ENCODE peak calls at places on chromosome 10, in six cellular contexts. F is Panc1, K is brain microvascular endothelial cell, E is HFF-Myc, Q is AG04450, H is endothelial cell of umbilical vein. I is an unnamed sample.

GRCh38 chr10:131113892-131114291 is 197.6 kb downstream of the TCERG1L start:
- DNase-seq in Q (no peak), H (no peak), K (no peak), E (no peak), F (no peak), I (no peak)

GRCh38 chr10:88657901-88658300 is 6.3 kb upstream of the LIPF start:
- DNase-seq in Q (no peak), H (no peak), F (no peak), E (no peak), K (peak), I (no peak)

GRCh38 chr10:121930729-121931085 is 2.9 kb upstream of the ATE1 start:
- DNase-seq in F (no peak), Q (no peak), H (no peak), E (no peak), K (no peak), I (no peak)

GRCh38 chr10:98833550-98833949 is 386.8 kb upstream of the HPS1 start:
- DNase-seq in H (no peak), K (no peak), F (no peak), E (no peak), Q (no peak), I (no peak)

GRCh38 chr10:29590598-29591415 is 44.0 kb downstream of the SVIL start:
- DNase-seq in K (peak), E (peak), Q (peak), F (peak), H (no peak), I (peak)

GRCh38 chr10:42936580-42936979 is 140.3 kb upstream of the RET start:
- DNase-seq in H (no peak), E (no peak), Q (no peak), K (no peak), F (no peak), I (no peak)

GRCh38 chr10:108684431-108684830 is 1238.9 kb downstream of the XPNPEP1 start:
- DNase-seq in E (no peak), H (no peak), K (no peak), F (no peak), Q (no peak), I (no peak)

GRCh38 chr10:130932326-130933007 is 379.1 kb downstream of the TCERG1L start:
- DNase-seq in Q (no peak), F (no peak), H (no peak), E (no peak), K (no peak), I (no peak)

GRCh38 chr10:70494536-70494935 is 16.0 kb downstream of the PALD1 start:
- DNase-seq in F (no peak), Q (no peak), K (no peak), E (no peak), H (no peak), I (no peak)

GRCh38 chr10:29239569-29240472 is 49.0 kb upstream of the LYZL1 start:
- DNase-seq in F (peak), K (peak), Q (no peak), E (no peak), H (peak), I (no peak)

GRCh38 chr10:133260895-133261725 is 15.6 kb downstream of the ADAM8 start:
- DNase-seq in Q (no peak), K (no peak), F (no peak), H (no peak), E (no peak), I (no peak)

GRCh38 chr10:24974978-24975377 is 22.6 kb upstream of the PRTFDC1 start:
- DNase-seq in E (no peak), F (no peak), H (no peak), Q (no peak), K (peak), I (peak)

GRCh38 chr10:79472449-79472848 is 27.0 kb upstream of the ZCCHC24 start:
- DNase-seq in Q (no peak), E (no peak), K (no peak), H (no peak), F (no peak), I (no peak)

GRCh38 chr10:118374404-118374803 is 32.3 kb upstream of the FAM204A start:
- DNase-seq in K (peak), E (no peak), H (no peak), F (no peak), Q (no peak), I (no peak)

GRCh38 chr10:75865413-75865812 is 434.0 kb downstream of the LRMDA start:
- DNase-seq in Q (no peak), E (no peak), K (no peak), F (no peak), H (peak), I (no peak)

GRCh38 chr10:70480254-70480861 is 1.8 kb downstream of the PALD1 start:
- DNase-seq in K (no peak), Q (no peak), F (no peak), E (no peak), H (no peak), I (no peak)

GRCh38 chr10:132366006-132366405 is 31.0 kb upstream of the PWWP2B start:
- DNase-seq in K (no peak), E (no peak), F (no peak), Q (no peak), H (no peak), I (no peak)

GRCh38 chr10:60246382-60246781 is 143.3 kb downstream of the ANK3 start:
- DNase-seq in Q (no peak), K (no peak), H (no peak), F (no peak), E (no peak), I (no peak)

GRCh38 chr10:66565999-66566398 is 359.8 kb upstream of the LRRTM3 start:
- DNase-seq in F (no peak), Q (no peak), E (no peak), H (no peak), K (no peak), I (no peak)

GRCh38 chr10:62076872-62077271 is 175.4 kb downstream of the ARID5B start:
- DNase-seq in E (no peak), F (peak), H (no peak), Q (no peak), K (peak), I (peak)

GRCh38 chr10:91820144-91820543 is 21.9 kb downstream of the TNKS2 start:
- DNase-seq in F (no peak), K (peak), H (no peak), E (no peak), Q (no peak), I (no peak)

GRCh38 chr10:29104661-29105369 is 184.1 kb upstream of the LYZL1 start:
- DNase-seq in H (no peak), Q (no peak), K (peak), F (no peak), E (no peak), I (no peak)

GRCh38 chr10:126592901-126593300 is 77.6 kb downstream of the C10orf90 start:
- DNase-seq in K (no peak), Q (no peak), F (no peak), H (no peak), E (no peak), I (no peak)

GRCh38 chr10:99456207-99456606 is 25.8 kb upstream of the GOT1 start:
- DNase-seq in F (no peak), H (no peak), E (no peak), Q (no peak), K (no peak), I (no peak)

GRCh38 chr10:66180651-66181318 is 745.1 kb upstream of the LRRTM3 start:
- DNase-seq in K (peak), Q (peak), H (peak), E (peak), F (peak), I (peak)

GRCh38 chr10:72852428-72852827 is 41.1 kb upstream of the OIT3 start:
- DNase-seq in K (no peak), H (no peak), Q (no peak), F (no peak), E (no peak), I (no peak)

GRCh38 chr10:133438711-133439273 is 14.4 kb upstream of the SPRN start:
- DNase-seq in E (no peak), H (peak), Q (no peak), F (peak), K (peak), I (no peak)

GRCh38 chr10:113457408-113457807 is 95.4 kb upstream of the HABP2 start:
- DNase-seq in H (no peak), K (no peak), Q (no peak), E (no peak), F (no peak), I (no peak)

GRCh38 chr10:58209669-58210068 is 58.0 kb downstream of the IPMK start:
- DNase-seq in F (no peak), E (no peak), H (no peak), K (peak), Q (no peak), I (no peak)

GRCh38 chr10:10869592-10869991 is 148.1 kb upstream of the CELF2 start:
- DNase-seq in Q (no peak), F (no peak), H (peak), K (peak), E (no peak), I (no peak)

GRCh38 chr10:76454539-76455137 is 1023.2 kb downstream of the LRMDA start:
- DNase-seq in K (no peak), F (no peak), E (no peak), H (no peak), Q (no peak), I (no peak)

GRCh38 chr10:89147256-89147655 is 59.9 kb downstream of the CH25H start:
- DNase-seq in K (peak), F (no peak), H (no peak), Q (peak), E (no peak), I (peak)

GRCh38 chr10:34941471-34942357 is 126.6 kb upstream of the PARD3 start:
- DNase-seq in Q (no peak), F (no peak), K (peak), H (no peak), E (no peak), I (no peak)

GRCh38 chr10:33967721-33968120 is 633.3 kb upstream of the NRP1 start:
- DNase-seq in K (no peak), F (no peak), E (no peak), H (no peak), Q (no peak), I (no peak)

GRCh38 chr10:89693176-89693575 is 8.2 kb upstream of the KIF20B start:
- DNase-seq in F (no peak), K (no peak), H (no peak), Q (no peak), E (no peak), I (no peak)

GRCh38 chr10:102230264-102230860 is 4.3 kb downstream of the ELOVL3 start:
- DNase-seq in K (peak), F (no peak), Q (no peak), E (peak), H (peak), I (no peak)

GRCh38 chr10:43076876-43077420 is at the start of gene RET:
- DNase-seq in H (no peak), E (no peak), K (no peak), Q (no peak), F (no peak), I (no peak)

DNA sequence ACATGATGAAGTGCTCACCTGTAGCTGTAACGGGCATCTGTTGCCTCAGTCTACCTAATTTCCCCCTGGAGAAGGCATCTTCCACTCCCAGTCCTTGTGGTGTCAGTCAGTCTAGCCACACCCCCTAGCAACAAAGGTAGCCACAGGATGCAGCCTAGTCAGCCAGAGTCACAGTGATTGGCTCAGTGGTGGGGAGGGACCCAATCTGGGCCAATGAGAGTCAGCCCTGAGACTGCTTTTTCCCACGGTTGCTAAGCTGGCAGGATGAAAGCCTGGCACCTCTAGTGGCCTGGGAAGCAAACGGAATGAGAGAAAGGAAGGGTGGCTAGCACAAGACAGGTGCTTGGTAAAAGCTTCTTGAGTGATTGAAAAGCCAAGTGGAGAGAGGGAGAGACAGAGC is 118.6 kb downstream of the SH3PXD2A start:
- DNase-seq in H (peak), F (no peak), E (no peak), K (peak), Q (no peak), I (no peak)
- TF ChIP-seq CTCF in H (no peak), F (no peak), E (no peak), K (peak), Q (no peak), I (no peak)

GRCh38 chr10:13684252-13684791 is 97.6 kb downstream of the PRPF18 start:
- DNase-seq in K (peak), Q (peak), E (no peak), H (peak), F (no peak), I (no peak)
- H3K4me3 ChIP-seq in K (no peak), Q (peak), E (no peak), H (no peak), F (no peak), I (no peak)

GRCh38 chr10:1050145-1050544 is 1.2 kb upstream of the IDI1 start:
- DNase-seq in H (peak), Q (no peak), E (no peak), K (no peak), F (no peak), I (no peak)

GRCh38 chr10:1049425-1049958 is 573 bp upstream of the IDI1 start:
- DNase-seq in E (no peak), Q (no peak), F (no peak), K (no peak), H (no peak), I (no peak)

GRCh38 chr10:1047937-1048336 is 982 bp downstream of the IDI1 start:
- DNase-seq in E (no peak), H (peak), F (no peak), K (no peak), Q (no peak), I (no peak)

GRCh38 chr10:1048732-1049424 is at the start of gene IDI1:
- DNase-seq in Q (peak), H (peak), E (peak), F (peak), K (peak), I (peak)

GRCh38 chr10:1048349-1048731 is 579 bp downstream of the IDI1 start:
- DNase-seq in E (no peak), K (no peak), Q (no peak), F (no peak), H (no peak), I (no peak)
- TF ChIP-seq CTCF in E (no peak), K (no peak), Q (no peak), F (no peak), H (no peak), I (no peak)

GRCh38 chr10:8336629-8337331 is 282.3 kb downstream of the GATA3 start:
- DNase-seq in Q (no peak), F (no peak), K (no peak), H (no peak), E (no peak), I (no peak)

GRCh38 chr10:8332730-8333111 is 278.2 kb downstream of the GATA3 start:
- DNase-seq in Q (no peak), K (no peak), F (no peak), E (no peak), H (no peak), I (no peak)

GRCh38 chr10:8334631-8335030 is 280.1 kb downstream of the GATA3 start:
- DNase-seq in H (no peak), Q (no peak), K (no peak), E (no peak), F (no peak), I (no peak)

GRCh38 chr10:8338177-8338766 is 283.8 kb downstream of the GATA3 start:
- DNase-seq in F (no peak), Q (no peak), H (no peak), E (no peak), K (no peak), I (no peak)

GRCh38 chr10:8337332-8337651 is 282.8 kb downstream of the GATA3 start:
- DNase-seq in H (no peak), E (no peak), Q (no peak), F (no peak), K (no peak), I (no peak)
- H3K4me3 ChIP-seq in H (no peak), E (no peak), Q (no peak), F (no peak), K (no peak), I (no peak)

DNA sequence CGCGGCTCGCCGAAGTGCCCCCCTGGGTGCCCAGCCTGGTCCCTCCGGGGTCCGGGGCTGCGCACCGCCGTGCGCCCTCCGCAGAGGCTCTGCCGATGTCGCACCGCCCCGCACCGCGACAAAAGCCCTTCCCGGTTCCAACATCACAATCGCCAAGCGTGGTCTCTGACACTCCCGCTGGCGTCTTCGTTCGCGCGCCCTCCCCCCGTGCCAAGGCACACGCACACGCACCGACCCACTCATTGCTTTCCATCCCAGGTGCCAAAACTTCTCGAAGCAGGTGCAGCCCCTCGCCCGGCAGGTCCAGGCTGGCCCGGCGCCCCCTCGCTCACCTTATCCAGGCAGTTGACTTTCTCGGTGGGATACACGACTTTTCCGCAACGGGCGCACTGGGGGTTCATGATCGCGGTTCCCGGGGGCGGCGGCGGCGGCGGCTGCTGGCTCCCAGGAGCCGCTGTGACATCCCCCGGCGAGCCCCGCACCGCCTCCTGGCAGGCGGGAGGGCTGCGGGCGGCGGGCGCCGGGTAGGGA is 276.4 kb upstream of the NEBL start:
- DNase-seq in E (no peak), K (no peak), H (no peak), Q (no peak), F (no peak), I (no peak)
- TF ChIP-seq CTCF in E (no peak), K (no peak), H (no peak), Q (no peak), F (no peak), I (no peak)

DNA sequence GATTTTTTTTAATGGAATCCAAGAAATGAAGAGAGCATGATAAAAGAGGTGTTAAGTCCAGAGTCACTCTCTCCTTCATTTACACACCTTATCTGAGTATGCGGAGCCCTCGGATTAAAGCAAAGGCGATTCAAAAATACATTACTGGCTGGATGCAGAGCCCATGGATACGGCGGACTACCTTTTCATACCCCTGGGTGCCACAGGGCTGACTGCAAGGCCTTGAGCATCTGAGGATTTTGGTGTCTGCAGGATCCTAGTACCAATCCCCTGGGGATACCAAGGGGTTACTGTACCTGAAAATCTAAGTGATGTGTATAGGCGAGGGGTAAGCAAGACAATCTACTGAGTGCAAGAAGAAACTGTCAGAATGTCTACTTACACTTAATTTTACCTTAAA is 20.5 kb downstream of the PIP4K2A start:
- DNase-seq in K (no peak), E (no peak), Q (no peak), H (no peak), F (no peak), I (no peak)
- H3K4me3 ChIP-seq in K (no peak), E (no peak), Q (no peak), H (no peak), F (no peak), I (no peak)

GRCh38 chr10:124724279-124725027 is 19.7 kb downstream of the FAM53B start:
- DNase-seq in Q (no peak), K (no peak), H (no peak), E (no peak), F (no peak), I (no peak)
- TF ChIP-seq CTCF in Q (no peak), K (no peak), H (no peak), E (no peak), F (no peak), I (no peak)

I was measured in BJ.